ENCODE peak calls at places on chromosomes 2 and 18, in six cellular contexts. E, I, J, U, X and Q are unnamed samples. For H3K36me3, the result is how much of the 10 kb centered on the place peaks cover.

GRCh38 chr2:128306931-128307460 is 11.7 kb downstream of the HS6ST1 start:
- DNase-seq in E (no peak), I (no peak), J (peak), U (no peak), X (no peak), Q (peak)

GRCh38 chr2:108315408-108316193 is 26.9 kb downstream of the SULT1C2 start:
- DNase-seq in E (peak), I (no peak), J (no peak), U (no peak), X (no peak), Q (no peak)

GRCh38 chr2:37768491-37768925 is 97.1 kb upstream of the CDC42EP3 start:
- DNase-seq in E (peak), I (no peak), J (no peak), U (peak), X (no peak), Q (no peak)

GRCh38 chr2:197269173-197269572 is 41.4 kb downstream of the ANKRD44 start:
- DNase-seq in E (no peak), I (no peak), J (no peak), U (peak), X (no peak), Q (no peak)

GRCh38 chr2:111036042-111036441 is 84.7 kb upstream of the BCL2L11 start:
- DNase-seq in E (no peak), I (no peak), J (no peak), U (no peak), X (no peak), Q (no peak)

GRCh38 chr2:29703336-29703735 is 218.1 kb downstream of the ALK start:
- DNase-seq in E (no peak), I (peak), J (no peak), U (no peak), X (no peak), Q (no peak)

GRCh38 chr2:216695401-216695821 is at the start of gene IGFBP5:
- DNase-seq in E (peak), I (peak), J (peak), U (peak), X (peak), Q (peak)

GRCh38 chr18:79400591-79401381 is 5.1 kb downstream of the NFATC1 start:
- DNase-seq in E (no peak), I (no peak), J (peak), U (no peak), X (peak), Q (peak)

GRCh38 chr2:55408098-55408882 is 11.4 kb downstream of the CCDC88A start:
- DNase-seq in E (peak), I (no peak), J (no peak), U (peak), X (no peak), Q (no peak)

GRCh38 chr2:10120158-10120937 is 2.2 kb upstream of the RRM2 start:
- DNase-seq in E (peak), I (peak), J (peak), U (peak), X (peak), Q (peak)

GRCh38 chr18:7020995-7021777 is 96.4 kb downstream of the LAMA1 start:
- DNase-seq in E (no peak), I (no peak), J (no peak), U (no peak), X (no peak), Q (no peak)

GRCh38 chr18:67359868-67360838 is 156.4 kb downstream of the DSEL start:
- DNase-seq in E (peak), I (peak), J (no peak), U (peak), X (no peak), Q (no peak)

GRCh38 chr2:188519133-188519532 is 227.5 kb downstream of the GULP1 start:
- DNase-seq in E (peak), I (no peak), J (no peak), U (peak), X (no peak), Q (no peak)

GRCh38 chr18:13425357-13426095 is 207.0 kb downstream of the LDLRAD4 start:
- DNase-seq in E (peak), I (no peak), J (no peak), U (no peak), X (no peak), Q (no peak)

GRCh38 chr2:212892193-212892592 is 259.2 kb downstream of the IKZF2 start:
- DNase-seq in E (peak), I (peak), J (no peak), U (peak), X (peak), Q (no peak)

GRCh38 chr18:79611040-79611681 is 68.4 kb upstream of the CTDP1 start:
- DNase-seq in E (peak), I (no peak), J (peak), U (peak), X (no peak), Q (peak)

GRCh38 chr2:170932166-170932565 is 3.1 kb downstream of the GORASP2 start:
- DNase-seq in E (no peak), I (no peak), J (no peak), U (no peak), X (no peak), Q (no peak)
- TF ChIP-seq CTCF in E (no peak), I (no peak), J (no peak), U (no peak), X (no peak), Q (no peak)

GRCh38 chr2:219642064-219642444 is 14.6 kb downstream of the SLC4A3 start:
- DNase-seq in E (no peak), I (no peak), J (no peak), U (no peak), X (no peak), Q (no peak)

GRCh38 chr2:219643788-219644398 is 16.5 kb downstream of the SLC4A3 start:
- DNase-seq in E (no peak), I (no peak), J (no peak), U (no peak), X (no peak), Q (no peak)

GRCh38 chr2:219641390-219642063 is 14.1 kb downstream of the SLC4A3 start:
- DNase-seq in E (no peak), I (no peak), J (no peak), U (no peak), X (no peak), Q (no peak)

GRCh38 chr2:219643084-219643473 is 15.6 kb downstream of the SLC4A3 start:
- DNase-seq in E (no peak), I (no peak), J (no peak), U (no peak), X (no peak), Q (no peak)

DNA sequence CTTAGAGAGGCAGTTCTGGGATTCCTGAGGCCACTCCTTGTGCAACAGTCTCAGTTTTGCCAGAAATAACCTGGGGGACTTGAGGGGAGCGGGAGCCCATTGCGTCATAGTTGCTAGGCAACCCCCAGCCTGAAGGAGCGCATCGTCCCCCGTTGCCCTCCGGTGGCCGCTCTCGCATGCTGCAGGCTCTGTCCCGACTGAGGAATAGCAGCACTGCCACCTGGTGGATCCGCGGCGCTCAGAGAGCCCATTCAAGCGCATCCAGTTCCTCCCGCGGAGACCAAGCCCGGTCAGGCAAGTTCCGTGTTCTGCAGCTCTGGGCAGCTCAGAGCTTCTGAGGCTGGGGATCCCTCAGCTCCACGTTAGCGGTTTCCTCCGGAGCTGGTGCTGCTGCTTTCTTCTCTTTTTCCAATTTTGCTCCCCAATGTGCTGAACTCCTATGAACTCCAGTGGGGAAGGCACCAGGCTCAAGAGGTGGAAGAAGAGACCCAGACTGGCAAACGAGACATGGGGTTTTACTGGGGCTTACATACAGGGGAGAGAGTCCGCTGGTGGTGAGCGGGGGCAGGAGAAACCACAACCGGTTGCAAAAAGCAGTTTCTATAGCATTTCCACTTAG is 15.1 kb downstream of the SLC4A3 start:
- DNase-seq in E (peak), I (peak), J (peak), U (peak), X (peak), Q (peak)
- H3K4me3 ChIP-seq in E (no peak), I (no peak), J (no peak), U (no peak), X (no peak), Q (no peak)

DNA sequence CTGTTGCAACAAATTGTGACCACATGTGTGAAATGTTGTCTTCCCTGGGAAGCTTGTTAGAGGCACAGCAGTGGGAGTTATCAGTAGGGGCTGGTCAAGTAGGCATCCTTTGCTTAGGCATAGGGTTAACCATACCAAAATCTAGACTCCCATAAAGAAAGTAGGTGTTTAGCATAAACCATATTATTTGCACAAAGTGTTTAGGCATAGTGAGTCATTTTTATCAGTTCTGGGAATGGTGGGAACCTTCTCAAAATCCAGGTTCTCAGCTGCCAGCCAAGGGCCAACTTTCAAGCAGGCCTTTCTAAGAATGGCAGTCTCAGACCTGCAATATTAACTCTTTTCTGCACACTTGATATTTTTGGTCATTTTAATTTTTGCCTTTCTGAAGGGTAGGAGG is 88.5 kb downstream of the RAB3GAP1 start:
- DNase-seq in E (peak), I (no peak), J (no peak), U (peak), X (no peak), Q (no peak)
- H3K36me3 ChIP-seq in E (under half), I (under half), J (half or more), U (under half), X (under half), Q (under half)

GRCh38 chr2:209331291-209331844 is 92.5 kb upstream of the MAP2 start:
- DNase-seq in E (peak), I (peak), J (no peak), U (peak), X (peak), Q (no peak)

GRCh38 chr2:209334188-209335017 is 89.4 kb upstream of the MAP2 start:
- DNase-seq in E (peak), I (peak), J (peak), U (peak), X (peak), Q (no peak)
- TF ChIP-seq CTCF in E (peak), I (peak), J (peak), U (peak), X (peak), Q (peak)

GRCh38 chr2:85135066-85135914 is 2.1 kb downstream of the TCF7L1 start:
- DNase-seq in E (no peak), I (no peak), J (no peak), U (no peak), X (peak), Q (no peak)

GRCh38 chr2:85134255-85135065 is 1.3 kb downstream of the TCF7L1 start:
- DNase-seq in E (peak), I (no peak), J (peak), U (peak), X (peak), Q (peak)

GRCh38 chr2:85132392-85132791 is 800 bp upstream of the TCF7L1 start:
- DNase-seq in E (peak), I (no peak), J (no peak), U (peak), X (peak), Q (no peak)

GRCh38 chr2:85132834-85133637 is at the start of gene TCF7L1:
- DNase-seq in E (peak), I (peak), J (peak), U (peak), X (peak), Q (peak)

DNA sequence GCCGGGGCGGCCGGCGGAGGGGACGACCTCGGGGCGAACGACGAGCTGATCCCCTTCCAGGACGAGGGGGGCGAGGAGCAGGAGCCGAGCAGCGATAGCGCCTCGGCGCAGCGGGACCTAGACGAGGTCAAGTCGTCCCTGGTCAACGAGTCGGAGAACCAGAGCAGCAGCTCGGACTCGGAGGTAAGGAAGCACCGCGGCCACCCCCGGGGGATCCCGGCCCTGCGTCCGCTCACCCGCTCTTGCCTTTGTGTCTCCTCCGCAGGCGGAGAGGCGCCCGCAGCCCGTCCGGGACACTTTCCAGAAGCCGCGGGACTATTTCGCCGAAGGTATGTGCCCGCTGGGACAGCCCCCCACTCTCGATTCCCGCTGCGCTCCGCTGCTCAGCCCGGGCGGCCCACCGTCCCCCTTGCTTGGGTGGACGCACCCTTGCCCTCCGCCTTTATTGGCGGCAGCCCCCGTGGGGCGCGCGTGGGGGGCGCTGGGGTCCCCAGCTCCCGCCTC is 611 bp downstream of the TCF7L1 start:
- DNase-seq in E (peak), I (peak), J (peak), U (peak), X (no peak), Q (peak)
- H3K4me3 ChIP-seq in E (peak), I (peak), J (peak), U (peak), X (peak), Q (peak)

GRCh38 chr2:169609264-169609663 is 25.1 kb downstream of the PPIG start:
- DNase-seq in E (no peak), I (no peak), J (no peak), U (no peak), X (no peak), Q (no peak)

GRCh38 chr2:169613876-169614275 is 29.7 kb downstream of the PPIG start:
- DNase-seq in E (no peak), I (no peak), J (no peak), U (no peak), X (no peak), Q (no peak)
- H3K36me3 ChIP-seq in E (half or more), I (half or more), J (half or more), U (half or more), X (under half), Q (under half)